ENCODE peak calls at places on chromosomes 13 and 19, in four cellular contexts. P, D, V and X are unnamed samples. For H3K4me1 and H3K9me3, the result is how much of the 10 kb centered on the place peaks cover.

GRCh38 chr19:54125713-54126112 is 10.2 kb downstream of the PRPF31 start:
- DNase-seq in V (no peak), P (no peak), D (no peak), X (no peak)

GRCh38 chr13:109629737-109630136 is 156.6 kb downstream of the IRS2 start:
- DNase-seq in P (no peak), D (no peak), V (no peak), X (no peak)

GRCh38 chr19:35161434-35161743 is 6.9 kb downstream of the FXYD5 start:
- DNase-seq in D (no peak), P (no peak), V (no peak), X (no peak)

GRCh38 chr19:48290341-48290922 is 20.6 kb downstream of the ZNF114 start:
- DNase-seq in D (no peak), P (no peak), V (no peak), X (no peak)

GRCh38 chr19:42175952-42176648 is 41.4 kb downstream of the DEDD2 start:
- DNase-seq in V (no peak), P (peak), D (no peak), X (no peak)

GRCh38 chr19:56158170-56158757 is 17.2 kb downstream of the ZNF444 start:
- DNase-seq in V (no peak), D (no peak), P (no peak), X (no peak)

GRCh38 chr13:48944221-48944620 is 31.5 kb upstream of the FNDC3A start:
- DNase-seq in P (no peak), D (no peak), V (no peak), X (no peak)

GRCh38 chr13:30366083-30366482 is 56.2 kb upstream of the UBE2L5 start:
- DNase-seq in P (no peak), V (no peak), D (no peak), X (no peak)

GRCh38 chr13:43054803-43055802 is 31.7 kb downstream of the DNAJC15 start:
- DNase-seq in D (no peak), P (no peak), V (peak), X (no peak)

GRCh38 chr19:35029737-35030256 is 473 bp upstream of the SCN1B start:
- DNase-seq in V (no peak), D (no peak), P (peak), X (no peak)

GRCh38 chr19:13063461-13064091 is 39.1 kb downstream of the LYL1 start:
- DNase-seq in D (no peak), P (no peak), V (no peak), X (no peak)
- H3K4me1 ChIP-seq in D (under half), P (under half), V (half or more), X (under half)

DNA sequence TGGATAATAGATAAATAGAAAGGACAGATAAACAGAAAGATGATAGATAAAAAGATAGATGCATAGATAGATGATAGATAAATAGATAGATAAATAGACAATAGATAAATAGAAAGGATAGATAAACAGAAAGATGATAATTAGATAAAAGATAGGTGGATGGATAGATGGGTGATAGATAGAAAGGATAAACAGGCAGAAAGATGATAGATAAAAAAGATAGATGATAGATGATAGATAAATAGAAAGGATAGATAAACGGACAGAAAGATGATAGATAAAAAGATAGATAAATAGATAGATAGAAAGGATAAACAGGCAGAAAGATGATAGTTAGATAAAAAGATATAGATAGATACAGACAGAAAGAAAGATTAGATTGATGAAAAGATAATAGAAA is 92.3 kb upstream of the UQCRFS1 start:
- DNase-seq in D (no peak), P (no peak), V (no peak), X (no peak)
- H3K9me3 ChIP-seq in D (under half), P (under half), V (under half), X (under half)

GRCh38 chr19:38072776-38073411 is 151.1 kb downstream of the DPF1 start:
- DNase-seq in D (no peak), V (no peak), P (no peak), X (no peak)
- H3K4me1 ChIP-seq in D (under half), V (under half), P (under half), X (under half)

GRCh38 chr13:45372189-45373115 is 31.5 kb upstream of the TPT1 start:
- DNase-seq in P (no peak), V (no peak), D (no peak), X (no peak)
- H3K9me3 ChIP-seq in P (under half), V (under half), D (under half), X (under half)